ENCODE peak calls at places on chromosome 1, in five cellular contexts. Y is adrenal gland, O is fibroblast of lung, H is heart left ventricle, K is HCT116. G is an unnamed sample. For H3K4me1, the result is how much of the 10 kb centered on the place peaks cover.

GRCh38 chr1:2396476-2396875 is 4.8 kb downstream of the RER1 start:
- DNase-seq in H (no peak), O (no peak), Y (no peak), K (no peak), G (no peak)

GRCh38 chr1:9817734-9818133 is 6.0 kb downstream of the CLSTN1 start:
- DNase-seq in Y (no peak), K (no peak), O (no peak), H (no peak), G (no peak)

GRCh38 chr1:59332221-59332620 is 35.3 kb downstream of the FGGY start:
- DNase-seq in Y (no peak), K (no peak), O (no peak), H (no peak), G (no peak)

GRCh38 chr1:67759692-67760029 is 73.6 kb downstream of the GNG12 start:
- DNase-seq in K (no peak), O (no peak), H (no peak), Y (no peak), G (no peak)

GRCh38 chr1:13730751-13731482 is 30.9 kb downstream of the PRDM2 start:
- DNase-seq in H (no peak), Y (no peak), K (no peak), O (no peak), G (no peak)

GRCh38 chr1:85438353-85438752 is 26.6 kb downstream of the DDAH1 start:
- DNase-seq in K (no peak), O (peak), Y (no peak), H (no peak), G (no peak)

GRCh38 chr1:153277852-153278251 is 18.4 kb downstream of the LORICRIN start:
- DNase-seq in H (no peak), K (peak), Y (no peak), O (no peak), G (peak)

GRCh38 chr1:30375156-30375555 is 348.2 kb downstream of the MATN1 start:
- DNase-seq in K (no peak), Y (no peak), H (no peak), O (no peak), G (no peak)

GRCh38 chr1:226643167-226643566 is 94.6 kb downstream of the STUM start:
- DNase-seq in H (peak), K (peak), Y (no peak), O (peak), G (peak)

GRCh38 chr1:186143521-186143920 is 231.5 kb downstream of the TPR start:
- DNase-seq in K (no peak), H (no peak), Y (no peak), O (no peak), G (no peak)

GRCh38 chr1:108704501-108704900 is 8.2 kb upstream of the FNDC7 start:
- DNase-seq in O (peak), H (no peak), Y (no peak), K (no peak), G (peak)

GRCh38 chr1:189929501-189930099 is 548.1 kb downstream of the BRINP3 start:
- DNase-seq in Y (no peak), K (no peak), H (no peak), O (no peak), G (no peak)

GRCh38 chr1:61202854-61203603 is 120.7 kb downstream of the NFIA start:
- DNase-seq in Y (no peak), H (no peak), O (peak), K (no peak), G (peak)

GRCh38 chr1:59236949-59237545 is 59.8 kb upstream of the FGGY start:
- DNase-seq in Y (no peak), O (no peak), K (no peak), H (no peak), G (no peak)

GRCh38 chr1:223756806-223757700 is 44.7 kb downstream of the CAPN2 start:
- DNase-seq in H (no peak), K (no peak), O (no peak), Y (no peak), G (no peak)

GRCh38 chr1:39959651-39960333 is 4.8 kb downstream of the MFSD2A start:
- DNase-seq in O (no peak), K (no peak), Y (no peak), H (no peak), G (no peak)

GRCh38 chr1:116320846-116321245 is 52.2 kb upstream of the ATP1A1 start:
- DNase-seq in H (no peak), Y (no peak), K (no peak), O (no peak), G (no peak)

GRCh38 chr1:48688102-48688760 is 88.5 kb downstream of the BEND5 start:
- DNase-seq in Y (no peak), K (peak), H (no peak), O (no peak), G (no peak)
- TF ChIP-seq CTCF in Y (no peak), K (peak), H (no peak), O (peak), G (peak)

GRCh38 chr1:28160677-28161328 is 15.7 kb downstream of the PTAFR start:
- DNase-seq in O (peak), K (no peak), Y (peak), H (peak), G (no peak)

GRCh38 chr1:28155628-28156027 is 20.9 kb downstream of the PTAFR start:
- DNase-seq in H (no peak), Y (no peak), O (no peak), K (no peak), G (no peak)

GRCh38 chr1:28159243-28159642 is 17.2 kb downstream of the PTAFR start:
- DNase-seq in K (no peak), H (no peak), Y (no peak), O (no peak), G (no peak)

GRCh38 chr1:28156821-28157220 is 19.7 kb downstream of the PTAFR start:
- DNase-seq in Y (peak), O (no peak), K (no peak), H (peak), G (no peak)

DNA sequence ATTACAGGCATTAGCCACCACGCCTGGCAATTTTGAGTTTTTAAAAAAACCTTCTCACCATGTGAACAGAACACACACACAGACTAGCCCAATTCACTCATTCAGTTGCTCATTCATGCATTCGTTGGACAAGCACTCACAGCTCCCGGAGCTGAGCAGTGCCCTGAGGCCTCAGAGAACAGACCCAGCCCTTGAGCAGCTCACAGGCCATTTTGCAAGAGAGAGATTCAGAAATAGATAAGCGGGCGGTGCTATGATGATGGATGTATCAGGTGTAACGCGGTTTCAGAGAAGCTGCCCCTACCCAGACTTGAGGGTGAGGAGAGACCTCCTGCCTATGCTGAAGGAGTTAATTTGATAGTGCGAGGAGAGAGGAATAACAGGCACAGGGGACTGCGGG is 18.6 kb downstream of the PTAFR start:
- DNase-seq in K (no peak), Y (no peak), O (no peak), H (no peak), G (no peak)
- H3K4me1 ChIP-seq in K (under half), Y (under half), O (under half), H (under half), G (under half)

GRCh38 chr1:236035681-236036101 is 29.2 kb downstream of the NID1 start:
- DNase-seq in Y (no peak), O (peak), K (no peak), H (no peak), G (no peak)
- TF ChIP-seq CTCF in Y (no peak), O (no peak), K (no peak), H (no peak), G (no peak)

GRCh38 chr1:151002611-151003010 is 4.1 kb downstream of the MINDY1 start:
- DNase-seq in K (no peak), O (no peak), Y (no peak), H (no peak), G (no peak)
- H3K4me1 ChIP-seq in K (under half), O (under half), Y (under half), H (half or more), G (under half)

DNA sequence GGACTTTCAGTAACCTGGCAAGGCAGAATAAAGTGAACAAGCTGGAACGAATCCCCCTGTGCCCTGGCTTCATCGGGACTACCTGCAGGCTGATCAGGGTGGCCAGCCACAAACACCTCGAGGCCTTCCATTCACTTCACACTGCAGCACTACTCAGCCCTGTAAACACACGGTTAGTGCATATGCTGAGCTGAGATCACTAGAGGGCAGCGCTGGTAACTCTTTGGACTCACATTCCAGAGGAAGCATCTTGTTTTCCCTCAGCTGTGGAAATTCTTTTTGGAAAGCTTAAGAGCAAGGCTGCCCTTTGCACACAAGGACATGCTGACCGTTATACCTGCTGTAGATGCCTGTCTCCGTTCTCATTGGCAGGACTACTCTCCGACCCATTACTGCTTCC is 32.1 kb downstream of the PCSK9 start:
- DNase-seq in K (no peak), H (no peak), Y (no peak), O (peak), G (peak)
- TF ChIP-seq CTCF in K (peak), H (no peak), Y (peak), O (peak), G (peak)